ENCODE peak calls at places on chromosomes 1 and 21, in six cellular contexts. A is HCT116, W is K562, Z is SK-N-SH, M is HepG2, S is H1. R is an unnamed sample.

GRCh38 chr1:205259361-205259832 is 31.7 kb downstream of the TMCC2 start:
- DNase-seq in W (no peak), Z (no peak), M (no peak), A (no peak), S (no peak), R (no peak)

GRCh38 chr1:197798492-197798891 is 23.2 kb upstream of the DENND1B start:
- DNase-seq in M (no peak), S (no peak), Z (no peak), A (no peak), W (no peak), R (no peak)

GRCh38 chr1:211939876-211940468 is 95.4 kb downstream of the INTS7 start:
- DNase-seq in W (no peak), S (no peak), A (no peak), M (no peak), Z (no peak), R (no peak)

GRCh38 chr1:237701534-237701933 is 189.2 kb downstream of the ZP4 start:
- DNase-seq in S (no peak), A (no peak), W (no peak), Z (no peak), M (no peak), R (no peak)

GRCh38 chr1:158145173-158145719 is 35.4 kb upstream of the CD1D start:
- DNase-seq in M (no peak), A (no peak), W (no peak), S (no peak), Z (no peak), R (no peak)

GRCh38 chr1:35222322-35223108 is 29.6 kb upstream of the SFPQ start:
- DNase-seq in W (peak), A (no peak), S (no peak), M (no peak), Z (peak), R (no peak)

GRCh38 chr1:191608367-191608766 is 549.9 kb upstream of the RGS18 start:
- DNase-seq in W (no peak), Z (no peak), A (no peak), S (no peak), M (peak), R (no peak)

GRCh38 chr1:79369091-79369490 is 362.6 kb upstream of the ADGRL4 start:
- DNase-seq in M (no peak), A (no peak), S (no peak), W (no peak), Z (no peak), R (no peak)

GRCh38 chr1:170355267-170355801 is 176.6 kb upstream of the GORAB start:
- DNase-seq in Z (no peak), A (no peak), W (no peak), M (no peak), S (no peak), R (no peak)

GRCh38 chr1:5658340-5659316 is 333.6 kb downstream of the NPHP4 start:
- DNase-seq in W (no peak), S (no peak), M (no peak), Z (no peak), A (peak), R (no peak)

GRCh38 chr1:218985424-218985823 is 188.3 kb upstream of the LYPLAL1 start:
- DNase-seq in M (no peak), W (no peak), Z (no peak), A (no peak), S (no peak), R (no peak)

GRCh38 chr1:67236277-67236676 is 70.0 kb downstream of the IL23R start:
- DNase-seq in A (no peak), S (no peak), Z (no peak), M (no peak), W (no peak), R (no peak)

GRCh38 chr1:108570998-108571401 is 11.1 kb downstream of the EEIG2 start:
- DNase-seq in W (no peak), A (no peak), M (peak), Z (no peak), S (no peak), R (no peak)

GRCh38 chr1:29282924-29283803 is 46.8 kb downstream of the PTPRU start:
- DNase-seq in A (peak), S (peak), W (peak), M (peak), Z (peak), R (peak)

GRCh38 chr1:66360285-66360724 is 173.6 kb upstream of the SGIP1 start:
- DNase-seq in S (no peak), M (no peak), A (no peak), W (no peak), Z (no peak), R (no peak)

GRCh38 chr1:106675558-106675957 is 380.9 kb upstream of the PRMT6 start:
- DNase-seq in S (no peak), A (no peak), W (no peak), Z (no peak), M (no peak), R (no peak)

GRCh38 chr1:23727362-23727811 is 15.9 kb upstream of the ELOA start:
- DNase-seq in A (no peak), M (peak), Z (no peak), W (no peak), S (no peak), R (peak)

GRCh38 chr1:17842686-17843085 is 87.6 kb downstream of the ACTL8 start:
- DNase-seq in W (no peak), A (no peak), M (no peak), S (no peak), Z (no peak), R (no peak)

GRCh38 chr1:117260761-117261462 is 50.2 kb upstream of the VTCN1 start:
- DNase-seq in W (no peak), A (no peak), Z (no peak), S (no peak), M (no peak), R (no peak)

GRCh38 chr1:206880310-206880709 is 14.9 kb downstream of the IL20 start:
- DNase-seq in M (no peak), Z (no peak), A (no peak), W (no peak), S (no peak), R (no peak)

GRCh38 chr1:219670426-219671149 is 57.7 kb upstream of the ZC3H11B start:
- DNase-seq in Z (no peak), W (peak), S (no peak), A (no peak), M (no peak), R (no peak)

GRCh38 chr1:233613252-233614172 is at the start of gene KCNK1:
- DNase-seq in A (peak), Z (peak), S (peak), M (no peak), W (peak), R (peak)

GRCh38 chr1:6508154-6508875 is 16.8 kb upstream of the PLEKHG5 start:
- DNase-seq in M (no peak), S (no peak), W (no peak), Z (peak), A (no peak), R (no peak)

GRCh38 chr1:95197616-95198252 is 36.3 kb upstream of the RWDD3 start:
- DNase-seq in S (no peak), W (peak), Z (no peak), A (no peak), M (no peak), R (no peak)

GRCh38 chr1:203743101-203743501 is 21.9 kb upstream of the LAX1 start:
- DNase-seq in S (peak), W (no peak), A (no peak), M (no peak), Z (no peak), R (no peak)

GRCh38 chr1:109927908-109928307 is 17.3 kb downstream of the CSF1 start:
- DNase-seq in S (no peak), M (no peak), W (no peak), Z (no peak), A (no peak), R (no peak)

GRCh38 chr21:28811860-28812259 is 180.8 kb downstream of the LTN1 start:
- DNase-seq in S (no peak), M (no peak), A (no peak), W (no peak), Z (no peak), R (no peak)

GRCh38 chr1:33074193-33074945 is 6.6 kb upstream of the AZIN2 start:
- DNase-seq in S (no peak), Z (no peak), M (peak), A (no peak), W (no peak), R (no peak)

GRCh38 chr1:24126023-24126671 is 14.2 kb upstream of the MYOM3 start:
- DNase-seq in S (no peak), M (no peak), W (peak), Z (no peak), A (no peak), R (no peak)

GRCh38 chr1:19032701-19033515 is 76.4 kb upstream of the IFFO2 start:
- DNase-seq in Z (no peak), W (no peak), A (no peak), M (no peak), S (no peak), R (no peak)

GRCh38 chr1:44318097-44319088 is 36.7 kb downstream of the ERI3 start:
- DNase-seq in A (no peak), M (peak), W (peak), S (peak), Z (peak), R (peak)
- TF ChIP-seq JUND in A (no peak), M (no peak), W (peak), S (peak), Z (no peak), R (no peak)

GRCh38 chr1:12634696-12635202 is 9.1 kb upstream of the AADACL4 start:
- DNase-seq in S (no peak), A (no peak), M (no peak), Z (no peak), W (peak), R (no peak)
- TF ChIP-seq JUND in S (no peak), A (no peak), M (no peak), Z (no peak), W (no peak), R (no peak)

DNA sequence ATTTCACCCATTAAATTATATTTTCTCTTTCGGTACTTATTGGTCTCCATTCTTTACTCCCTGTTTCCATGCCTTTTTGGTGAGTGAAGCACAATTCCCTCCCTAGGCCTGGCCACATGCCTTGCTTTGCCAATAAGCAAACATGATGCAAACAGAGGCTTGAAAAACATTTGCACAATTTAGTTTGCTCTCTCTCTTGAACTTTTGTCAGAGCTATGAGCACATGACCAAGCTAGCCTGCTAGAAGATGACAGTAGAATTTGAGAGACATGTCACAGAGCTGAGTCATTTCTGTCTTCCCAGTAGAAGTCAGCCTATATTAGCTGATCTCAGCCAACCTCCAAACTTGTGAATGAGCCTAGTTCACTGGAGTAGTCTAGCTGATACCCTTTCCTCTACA is 24.6 kb downstream of the ANGPTL3 start:
- DNase-seq in Z (no peak), W (peak), M (peak), A (peak), S (no peak), R (no peak)
- TF ChIP-seq JUND in Z (peak), W (peak), M (peak), A (no peak), S (no peak), R (no peak)

GRCh38 chr1:14726606-14727005 is 128.1 kb downstream of the KAZN start:
- DNase-seq in A (no peak), Z (no peak), S (no peak), W (no peak), M (no peak), R (no peak)
- TF ChIP-seq JUND in A (no peak), Z (no peak), S (no peak), W (no peak), M (no peak), R (no peak)

GRCh38 chr21:35927262-35927661 is 133.1 kb downstream of the SETD4 start:
- DNase-seq in A (no peak), Z (no peak), S (no peak), M (no peak), W (no peak), R (no peak)
- TF ChIP-seq JUND in A (no peak), Z (no peak), S (no peak), M (no peak), W (no peak), R (no peak)

GRCh38 chr21:46436586-46436985 is 22.1 kb upstream of the DIP2A start:
- DNase-seq in S (no peak), M (no peak), A (no peak), Z (no peak), W (no peak), R (no peak)

GRCh38 chr21:46434322-46434958 is 24.3 kb upstream of the DIP2A start:
- DNase-seq in W (no peak), A (no peak), Z (no peak), S (no peak), M (no peak), R (no peak)

GRCh38 chr21:46437096-46437498 is 21.6 kb upstream of the DIP2A start:
- DNase-seq in Z (no peak), A (no peak), S (no peak), W (no peak), M (no peak), R (no peak)

GRCh38 chr21:46437511-46437910 is 21.2 kb upstream of the DIP2A start:
- DNase-seq in Z (no peak), A (no peak), M (no peak), W (no peak), S (no peak), R (no peak)

GRCh38 chr21:46435786-46436227 is 22.9 kb upstream of the DIP2A start:
- DNase-seq in Z (no peak), W (no peak), A (no peak), S (no peak), M (no peak), R (no peak)
- TF ChIP-seq JUND in Z (no peak), W (no peak), A (no peak), S (no peak), M (no peak), R (no peak)

DNA sequence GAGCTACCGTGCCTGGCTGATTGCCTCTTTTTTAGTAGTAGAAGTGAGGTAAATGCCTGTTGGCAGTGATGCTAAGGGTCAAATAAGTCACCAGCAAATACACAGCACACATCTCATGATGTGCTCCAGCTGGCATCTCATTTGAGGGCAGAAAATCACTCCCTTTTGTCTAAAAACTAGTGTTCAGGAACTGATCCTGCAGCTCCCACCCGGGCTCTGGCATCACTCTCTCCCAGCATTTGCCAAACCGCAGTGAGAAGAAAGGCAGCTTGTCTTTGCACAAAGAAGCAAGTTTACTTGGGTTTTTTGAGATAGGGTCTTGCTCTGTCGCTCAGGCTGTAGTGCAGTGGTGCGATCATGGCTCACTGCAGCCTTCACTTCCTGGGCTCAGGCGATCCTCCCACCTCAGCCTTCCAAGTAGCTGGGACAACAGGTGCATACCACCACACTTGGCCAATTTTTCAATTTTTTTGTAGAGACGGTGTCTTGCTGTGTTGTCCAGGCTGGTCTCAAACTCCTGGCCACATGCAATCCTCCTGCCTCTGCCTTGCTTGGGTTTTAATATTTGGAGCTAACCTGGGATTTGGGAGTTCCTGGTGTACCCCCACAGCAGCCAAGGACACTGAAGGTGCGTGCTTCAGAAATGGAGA is 4.1 kb downstream of the RBP7 start:
- DNase-seq in S (no peak), W (no peak), M (no peak), A (no peak), Z (no peak), R (no peak)
- TF ChIP-seq JUND in S (no peak), W (no peak), M (no peak), A (no peak), Z (no peak), R (no peak)

GRCh38 chr1:27567931-27568246 is 36.1 kb downstream of the AHDC1 start:
- DNase-seq in S (no peak), M (no peak), W (no peak), Z (no peak), A (no peak), R (no peak)

GRCh38 chr1:27567183-27567526 is 36.8 kb downstream of the AHDC1 start:
- DNase-seq in M (no peak), W (no peak), A (no peak), Z (no peak), S (no peak), R (no peak)

GRCh38 chr1:27564710-27565649 is 39.0 kb downstream of the AHDC1 start:
- DNase-seq in S (no peak), W (no peak), Z (no peak), M (no peak), A (no peak), R (no peak)

GRCh38 chr1:27568247-27569087 is 35.5 kb downstream of the AHDC1 start:
- DNase-seq in Z (peak), A (peak), M (peak), S (peak), W (peak), R (peak)

GRCh38 chr1:27566462-27567182 is 37.3 kb downstream of the AHDC1 start:
- DNase-seq in W (no peak), A (no peak), Z (no peak), S (no peak), M (no peak), R (no peak)
- TF ChIP-seq JUND in W (no peak), A (no peak), Z (no peak), S (no peak), M (no peak), R (no peak)

DNA sequence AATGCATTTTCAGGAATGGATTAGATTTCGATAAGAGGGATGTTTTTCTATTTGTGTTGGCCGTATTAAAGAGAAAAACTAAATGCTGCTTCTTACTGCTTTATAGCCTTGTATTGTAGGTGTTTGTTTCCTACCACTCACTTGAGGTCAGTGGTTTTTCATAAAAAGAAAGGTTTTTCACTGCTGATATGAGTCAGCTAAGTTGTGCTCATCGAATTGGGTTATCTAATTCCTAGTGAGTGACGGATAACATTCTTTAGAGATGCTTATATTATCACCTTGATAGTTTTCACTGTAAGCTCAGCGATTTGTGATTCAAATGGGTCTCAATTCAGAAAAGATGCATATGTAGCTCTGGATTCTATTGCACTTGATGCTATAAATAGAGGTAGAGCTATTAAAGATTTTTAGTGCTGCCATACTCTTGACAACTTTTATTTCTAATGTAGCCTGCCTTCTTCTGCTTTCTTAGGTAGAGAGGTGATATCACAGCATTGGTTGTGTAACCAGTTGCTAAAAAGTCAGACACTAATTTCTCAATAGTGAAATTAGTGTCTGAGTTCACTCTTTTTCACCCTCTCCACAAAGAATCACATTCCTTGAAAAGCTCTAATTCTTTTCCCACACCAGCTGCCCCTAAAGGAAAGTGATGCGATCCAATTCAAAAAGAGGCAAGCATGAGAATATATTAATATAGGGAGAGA is 180.0 kb downstream of the RASAL2 start:
- DNase-seq in M (no peak), W (no peak), S (no peak), Z (no peak), A (no peak), R (no peak)
- TF ChIP-seq JUND in M (no peak), W (no peak), S (no peak), Z (peak), A (no peak), R (no peak)

GRCh38 chr1:235407419-235407818 is 40.2 kb downstream of the TBCE start:
- DNase-seq in M (no peak), Z (no peak), A (no peak), W (no peak), S (no peak), R (no peak)
- TF ChIP-seq JUND in M (no peak), Z (no peak), A (no peak), W (no peak), S (no peak), R (no peak)

R was measured in T47D.